ENCODE peak calls at places on chromosomes 3 and 15, in ten cellular contexts. One of them, this sample, is unnamed.
A peak's percentile ranks its signal among the peaks of the same experiment; 100 is the strongest.

GRCh38 chr3:150495149-150495548 is 51.1 kb downstream of the SERP1 start:
- DNase-seq in NB4: peak; percentile 10
- DNase-seq in HCT116: no peak
- DNase-seq in CD4-positive, CD25-positive, alpha-beta regulatory T cell: no peak
- DNase-seq in epithelial cell of esophagus: no peak
- DNase-seq in fibroblast of lung: no peak
- DNase-seq in esophagus squamous epithelium: no peak
- DNase-seq in ovary: no peak
- DNase-seq in uterus: no peak
- DNase-seq in CD8-positive, alpha-beta T cell: no peak
- DNase-seq in this sample: no peak

GRCh38 chr3:119681279-119681678 is 4.1 kb upstream of the COX17 start:
- DNase-seq in NB4: peak; percentile 58
- DNase-seq in HCT116: peak; percentile 24
- DNase-seq in CD4-positive, CD25-positive, alpha-beta regulatory T cell: peak; percentile 23
- DNase-seq in epithelial cell of esophagus: peak; percentile 63
- DNase-seq in fibroblast of lung: peak; percentile 60
- DNase-seq in esophagus squamous epithelium: no peak
- DNase-seq in ovary: no peak
- DNase-seq in uterus: no peak
- DNase-seq in CD8-positive, alpha-beta T cell: no peak
- DNase-seq in this sample: no peak

GRCh38 chr3:119524931-119525662 is 26.8 kb downstream of the TIMMDC1 start:
- DNase-seq in NB4: peak; percentile 16
- DNase-seq in HCT116: no peak
- DNase-seq in CD4-positive, CD25-positive, alpha-beta regulatory T cell: no peak
- DNase-seq in epithelial cell of esophagus: peak; percentile 17
- DNase-seq in fibroblast of lung: peak; percentile 38
- DNase-seq in esophagus squamous epithelium: no peak
- DNase-seq in ovary: no peak
- DNase-seq in uterus: no peak
- DNase-seq in CD8-positive, alpha-beta T cell: no peak
- DNase-seq in this sample: no peak

GRCh38 chr3:99795573-99795972 is 22.1 kb upstream of the CMSS1 start:
- DNase-seq in NB4: no peak
- DNase-seq in HCT116: no peak
- DNase-seq in CD4-positive, CD25-positive, alpha-beta regulatory T cell: no peak
- DNase-seq in epithelial cell of esophagus: no peak
- DNase-seq in fibroblast of lung: no peak
- DNase-seq in esophagus squamous epithelium: no peak
- DNase-seq in ovary: no peak
- DNase-seq in uterus: no peak
- DNase-seq in CD8-positive, alpha-beta T cell: no peak
- DNase-seq in this sample: no peak

GRCh38 chr3:102353804-102354203 is 81.0 kb upstream of the ZPLD1 start:
- DNase-seq in NB4: no peak
- DNase-seq in HCT116: no peak
- DNase-seq in CD4-positive, CD25-positive, alpha-beta regulatory T cell: no peak
- DNase-seq in epithelial cell of esophagus: peak; percentile 96
- DNase-seq in fibroblast of lung: no peak
- DNase-seq in esophagus squamous epithelium: no peak
- DNase-seq in ovary: no peak
- DNase-seq in uterus: no peak
- DNase-seq in CD8-positive, alpha-beta T cell: no peak
- DNase-seq in this sample: no peak

GRCh38 chr3:25748189-25748588 is 35.1 kb downstream of the NGLY1 start:
- DNase-seq in NB4: no peak
- DNase-seq in HCT116: no peak
- DNase-seq in CD4-positive, CD25-positive, alpha-beta regulatory T cell: no peak
- DNase-seq in epithelial cell of esophagus: no peak
- DNase-seq in fibroblast of lung: no peak
- DNase-seq in esophagus squamous epithelium: no peak
- DNase-seq in ovary: no peak
- DNase-seq in uterus: no peak
- DNase-seq in CD8-positive, alpha-beta T cell: no peak
- DNase-seq in this sample: no peak

GRCh38 chr3:41320953-41321641 is 121.8 kb downstream of the CTNNB1 start:
- DNase-seq in NB4: no peak
- DNase-seq in HCT116: no peak
- DNase-seq in CD4-positive, CD25-positive, alpha-beta regulatory T cell: no peak
- DNase-seq in epithelial cell of esophagus: no peak
- DNase-seq in fibroblast of lung: no peak
- DNase-seq in esophagus squamous epithelium: no peak
- DNase-seq in ovary: no peak
- DNase-seq in uterus: no peak
- DNase-seq in CD8-positive, alpha-beta T cell: no peak
- DNase-seq in this sample: no peak

GRCh38 chr15:52290329-52290728 is 5.3 kb downstream of the MYO5C start:
- DNase-seq in NB4: no peak
- DNase-seq in HCT116: no peak
- DNase-seq in CD4-positive, CD25-positive, alpha-beta regulatory T cell: no peak
- DNase-seq in epithelial cell of esophagus: peak; percentile 25
- DNase-seq in fibroblast of lung: no peak
- DNase-seq in esophagus squamous epithelium: no peak
- DNase-seq in ovary: no peak
- DNase-seq in uterus: no peak
- DNase-seq in CD8-positive, alpha-beta T cell: no peak
- DNase-seq in this sample: no peak

GRCh38 chr15:23484870-23485269 is 37.8 kb upstream of the GOLGA6L2 start:
- DNase-seq in NB4: no peak
- DNase-seq in HCT116: no peak
- DNase-seq in CD4-positive, CD25-positive, alpha-beta regulatory T cell: no peak
- DNase-seq in epithelial cell of esophagus: no peak
- DNase-seq in fibroblast of lung: no peak
- DNase-seq in esophagus squamous epithelium: no peak
- DNase-seq in ovary: no peak
- DNase-seq in uterus: no peak
- DNase-seq in CD8-positive, alpha-beta T cell: no peak
- DNase-seq in this sample: no peak

GRCh38 chr15:76056931-76057330 is 2.9 kb upstream of the TMEM266 start:
- DNase-seq in NB4: peak; percentile 67
- DNase-seq in HCT116: no peak
- DNase-seq in CD4-positive, CD25-positive, alpha-beta regulatory T cell: no peak
- DNase-seq in epithelial cell of esophagus: peak; percentile 88
- DNase-seq in fibroblast of lung: no peak
- DNase-seq in esophagus squamous epithelium: no peak
- DNase-seq in ovary: no peak
- DNase-seq in uterus: no peak
- DNase-seq in CD8-positive, alpha-beta T cell: no peak
- DNase-seq in this sample: no peak

GRCh38 chr15:39785139-39785538 is 2.5 kb upstream of the FSIP1 start:
- DNase-seq in NB4: no peak
- DNase-seq in HCT116: no peak
- DNase-seq in CD4-positive, CD25-positive, alpha-beta regulatory T cell: no peak
- DNase-seq in epithelial cell of esophagus: peak; percentile 32
- DNase-seq in fibroblast of lung: no peak
- DNase-seq in esophagus squamous epithelium: no peak
- DNase-seq in ovary: no peak
- DNase-seq in uterus: no peak
- DNase-seq in CD8-positive, alpha-beta T cell: no peak
- DNase-seq in this sample: no peak
- H3K4me3 ChIP-seq in NB4: no peak overlapping the region
- H3K4me3 ChIP-seq in HCT116: no peak overlapping the region
- H3K4me3 ChIP-seq in CD4-positive, CD25-positive, alpha-beta regulatory T cell: no peak overlapping the region
- H3K4me3 ChIP-seq in epithelial cell of esophagus: no peak overlapping the region
- H3K4me3 ChIP-seq in fibroblast of lung: no peak overlapping the region
- H3K4me3 ChIP-seq in esophagus squamous epithelium: no peak overlapping the region
- H3K4me3 ChIP-seq in ovary: no peak overlapping the region
- H3K4me3 ChIP-seq in uterus: no peak overlapping the region
- H3K4me3 ChIP-seq in CD8-positive, alpha-beta T cell: no peak overlapping the region
- H3K4me3 ChIP-seq in this sample: no peak overlapping the region

DNA sequence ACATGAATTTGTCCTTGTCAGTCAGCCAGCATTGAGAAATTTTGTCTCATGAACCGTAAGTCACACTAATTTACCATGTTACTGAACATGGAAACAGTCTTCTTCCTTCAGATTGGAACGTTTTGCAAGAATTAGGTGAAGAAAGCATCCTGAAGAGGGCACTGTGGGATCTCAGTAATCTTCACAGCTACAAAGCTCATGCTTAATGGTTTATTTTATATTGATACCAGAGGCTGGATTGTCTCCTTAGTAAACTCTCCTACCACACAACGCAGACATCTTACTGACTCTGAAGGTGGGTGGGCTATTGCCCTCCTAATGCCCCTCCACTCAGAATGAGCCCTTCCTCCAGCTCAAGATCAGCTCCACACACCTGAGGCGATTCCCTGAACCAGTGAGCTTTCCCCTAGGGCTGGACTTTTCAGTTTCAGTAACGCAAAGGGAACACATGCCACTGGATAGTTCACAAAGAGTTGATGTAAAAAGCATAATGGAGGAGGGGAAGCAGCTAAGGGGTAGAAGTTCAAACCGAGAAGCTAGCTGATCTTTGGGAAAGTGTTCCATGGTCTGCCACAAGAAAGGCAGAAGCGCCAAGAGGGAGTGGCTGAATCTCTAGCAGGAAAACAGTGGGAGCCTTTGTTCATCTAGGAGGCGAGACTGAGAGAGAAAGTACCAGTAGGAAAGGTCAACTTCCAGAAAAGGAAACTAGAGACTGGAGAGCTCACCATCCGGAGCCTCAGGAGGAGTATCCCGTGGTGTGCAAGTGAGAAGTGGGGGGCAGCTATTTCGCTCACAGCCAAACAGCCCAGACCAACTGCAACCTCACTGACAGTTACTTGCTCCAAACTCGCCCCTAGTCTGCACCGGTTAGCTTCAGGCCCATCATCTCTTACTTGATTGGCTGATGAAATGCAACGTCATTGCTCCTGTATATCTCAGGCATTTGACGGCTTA is at the start of gene SLC9C1:
- DNase-seq in NB4: peak; percentile 73
- DNase-seq in HCT116: peak; percentile 69
- DNase-seq in CD4-positive, CD25-positive, alpha-beta regulatory T cell: peak; percentile 45
- DNase-seq in epithelial cell of esophagus: peak; percentile 75
- DNase-seq in fibroblast of lung: peak; percentile 85
- DNase-seq in esophagus squamous epithelium: no peak
- DNase-seq in ovary: peak; percentile 24
- DNase-seq in uterus: peak; percentile 20
- DNase-seq in CD8-positive, alpha-beta T cell: peak; percentile 32
- DNase-seq in this sample: peak; percentile 36
- H3K4me3 ChIP-seq in NB4: no peak within 1 kb of the TSS
- H3K4me3 ChIP-seq in HCT116: peak within 1 kb of the TSS; percentile 30
- H3K4me3 ChIP-seq in CD4-positive, CD25-positive, alpha-beta regulatory T cell: no peak within 1 kb of the TSS
- H3K4me3 ChIP-seq in epithelial cell of esophagus: peak within 1 kb of the TSS; percentile 23
- H3K4me3 ChIP-seq in fibroblast of lung: peak within 1 kb of the TSS; percentile 42
- H3K4me3 ChIP-seq in esophagus squamous epithelium: peak within 1 kb of the TSS; percentile 61
- H3K4me3 ChIP-seq in ovary: peak within 1 kb of the TSS; percentile 33
- H3K4me3 ChIP-seq in uterus: peak within 1 kb of the TSS; percentile 32
- H3K4me3 ChIP-seq in CD8-positive, alpha-beta T cell: peak within 1 kb of the TSS; percentile 13
- H3K4me3 ChIP-seq in this sample: peak within 1 kb of the TSS; percentile 48

GRCh38 chr15:69780374-69780773 is 317.3 kb downstream of the TLE3 start:
- DNase-seq in NB4: no peak
- DNase-seq in HCT116: no peak
- DNase-seq in CD4-positive, CD25-positive, alpha-beta regulatory T cell: no peak
- DNase-seq in epithelial cell of esophagus: no peak
- DNase-seq in fibroblast of lung: peak; percentile 17
- DNase-seq in esophagus squamous epithelium: no peak
- DNase-seq in ovary: no peak
- DNase-seq in uterus: no peak
- DNase-seq in CD8-positive, alpha-beta T cell: no peak
- DNase-seq in this sample: no peak
- H3K4me3 ChIP-seq in NB4: no peak overlapping the region
- H3K4me3 ChIP-seq in HCT116: no peak overlapping the region
- H3K4me3 ChIP-seq in CD4-positive, CD25-positive, alpha-beta regulatory T cell: no peak overlapping the region
- H3K4me3 ChIP-seq in epithelial cell of esophagus: no peak overlapping the region
- H3K4me3 ChIP-seq in fibroblast of lung: no peak overlapping the region
- H3K4me3 ChIP-seq in esophagus squamous epithelium: no peak overlapping the region
- H3K4me3 ChIP-seq in ovary: no peak overlapping the region
- H3K4me3 ChIP-seq in uterus: no peak overlapping the region
- H3K4me3 ChIP-seq in CD8-positive, alpha-beta T cell: no peak overlapping the region
- H3K4me3 ChIP-seq in this sample: no peak overlapping the region

GRCh38 chr15:48941913-48942312 is 21.8 kb downstream of the SHC4 start:
- DNase-seq in NB4: no peak
- DNase-seq in HCT116: no peak
- DNase-seq in CD4-positive, CD25-positive, alpha-beta regulatory T cell: no peak
- DNase-seq in epithelial cell of esophagus: no peak
- DNase-seq in fibroblast of lung: no peak
- DNase-seq in esophagus squamous epithelium: no peak
- DNase-seq in ovary: no peak
- DNase-seq in uterus: no peak
- DNase-seq in CD8-positive, alpha-beta T cell: no peak
- DNase-seq in this sample: no peak

GRCh38 chr15:48945386-48945785 is 18.3 kb downstream of the SHC4 start:
- DNase-seq in NB4: peak; percentile 21
- DNase-seq in HCT116: no peak
- DNase-seq in CD4-positive, CD25-positive, alpha-beta regulatory T cell: no peak
- DNase-seq in epithelial cell of esophagus: peak; percentile 36
- DNase-seq in fibroblast of lung: no peak
- DNase-seq in esophagus squamous epithelium: no peak
- DNase-seq in ovary: no peak
- DNase-seq in uterus: no peak
- DNase-seq in CD8-positive, alpha-beta T cell: no peak
- DNase-seq in this sample: no peak

GRCh38 chr15:48946088-48946839 is 17.5 kb downstream of the SHC4 start:
- DNase-seq in NB4: peak; percentile 51
- DNase-seq in HCT116: no peak
- DNase-seq in CD4-positive, CD25-positive, alpha-beta regulatory T cell: no peak
- DNase-seq in epithelial cell of esophagus: peak; percentile 89
- DNase-seq in fibroblast of lung: peak; percentile 40
- DNase-seq in esophagus squamous epithelium: no peak
- DNase-seq in ovary: no peak
- DNase-seq in uterus: no peak
- DNase-seq in CD8-positive, alpha-beta T cell: no peak
- DNase-seq in this sample: no peak

DNA sequence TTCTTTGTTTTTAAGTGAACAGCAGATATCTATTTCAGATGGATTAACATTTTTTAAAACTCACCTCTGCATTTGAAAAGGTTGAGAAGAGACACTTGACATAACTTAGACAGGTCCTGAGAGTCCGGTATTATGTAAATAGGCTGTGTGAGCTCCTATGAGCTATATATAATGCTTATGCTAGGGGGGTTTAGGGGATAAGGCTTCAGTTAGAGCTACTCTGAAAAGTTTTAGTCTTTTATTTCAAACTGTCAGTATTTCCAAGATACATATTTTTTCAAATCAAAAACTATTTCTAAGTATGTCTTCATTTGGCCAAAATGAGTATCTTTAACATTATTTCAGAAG is 16.9 kb downstream of the SHC4 start:
- DNase-seq in NB4: no peak
- DNase-seq in HCT116: no peak
- DNase-seq in CD4-positive, CD25-positive, alpha-beta regulatory T cell: no peak
- DNase-seq in epithelial cell of esophagus: no peak
- DNase-seq in fibroblast of lung: no peak
- DNase-seq in esophagus squamous epithelium: no peak
- DNase-seq in ovary: no peak
- DNase-seq in uterus: no peak
- DNase-seq in CD8-positive, alpha-beta T cell: no peak
- DNase-seq in this sample: no peak
- H3K4me3 ChIP-seq in NB4: no peak overlapping the region
- H3K4me3 ChIP-seq in HCT116: no peak overlapping the region
- H3K4me3 ChIP-seq in CD4-positive, CD25-positive, alpha-beta regulatory T cell: no peak overlapping the region
- H3K4me3 ChIP-seq in epithelial cell of esophagus: no peak overlapping the region
- H3K4me3 ChIP-seq in fibroblast of lung: no peak overlapping the region
- H3K4me3 ChIP-seq in esophagus squamous epithelium: no peak overlapping the region
- H3K4me3 ChIP-seq in ovary: no peak overlapping the region
- H3K4me3 ChIP-seq in uterus: no peak overlapping the region
- H3K4me3 ChIP-seq in CD8-positive, alpha-beta T cell: no peak overlapping the region
- H3K4me3 ChIP-seq in this sample: no peak overlapping the region

This sample was measured in upper lobe of right lung.